ENCODE peak calls at places on chromosomes 5 and 9, in seven cellular contexts. Q is endothelial cell of umbilical vein, Z is ovary, C is suprapubic skin, K is A549, X is H54, L is HepG2. V is an unnamed sample.

GRCh38 chr5:30209752-30210151 is 983.7 kb upstream of the CDH6 start:
- DNase-seq in Q (no peak), Z (no peak), C (no peak), K (no peak), X (no peak), L (no peak), V (no peak)

GRCh38 chr9:118366228-118366627 is 662.0 kb downstream of the TLR4 start:
- DNase-seq in Q (no peak), Z (no peak), C (no peak), K (no peak), X (no peak), L (no peak), V (no peak)

GRCh38 chr9:120386390-120387131 is 193.4 kb downstream of the CDK5RAP2 start:
- DNase-seq in Q (peak), Z (peak), C (no peak), K (no peak), X (no peak), L (peak), V (no peak)

GRCh38 chr9:14585730-14586473 is 107.3 kb downstream of the ZDHHC21 start:
- DNase-seq in Q (no peak), Z (no peak), C (no peak), K (no peak), X (no peak), L (no peak), V (no peak)

GRCh38 chr9:21415492-21416267 is 6.8 kb downstream of the IFNA8 start:
- DNase-seq in Q (no peak), Z (no peak), C (no peak), K (peak), X (no peak), L (no peak), V (no peak)

GRCh38 chr5:111641533-111642230 is 115.3 kb downstream of the NREP start:
- DNase-seq in Q (no peak), Z (no peak), C (no peak), K (no peak), X (no peak), L (no peak), V (no peak)

GRCh38 chr5:74122979-74123575 is 497.1 kb downstream of the ARHGEF28 start:
- DNase-seq in Q (no peak), Z (no peak), C (no peak), K (no peak), X (no peak), L (no peak), V (no peak)

GRCh38 chr5:128338649-128339048 is 199.4 kb downstream of the FBN2 start:
- DNase-seq in Q (no peak), Z (no peak), C (no peak), K (no peak), X (no peak), L (no peak), V (no peak)

GRCh38 chr9:93865245-93865644 is 89.9 kb downstream of the BARX1 start:
- DNase-seq in Q (no peak), Z (no peak), C (no peak), K (no peak), X (no peak), L (no peak), V (no peak)

GRCh38 chr5:34655354-34655991 is 655 bp upstream of the RAI14 start:
- DNase-seq in Q (peak), Z (peak), C (peak), K (peak), X (peak), L (peak), V (peak)

GRCh38 chr5:34657550-34657921 is 1.4 kb downstream of the RAI14 start:
- DNase-seq in Q (peak), Z (peak), C (peak), K (peak), X (peak), L (peak), V (no peak)

GRCh38 chr5:34658023-34658422 is 1.9 kb downstream of the RAI14 start:
- DNase-seq in Q (no peak), Z (no peak), C (no peak), K (peak), X (no peak), L (peak), V (no peak)

GRCh38 chr5:34656700-34657549 is 797 bp downstream of the RAI14 start:
- DNase-seq in Q (peak), Z (peak), C (peak), K (no peak), X (peak), L (no peak), V (no peak)

DNA sequence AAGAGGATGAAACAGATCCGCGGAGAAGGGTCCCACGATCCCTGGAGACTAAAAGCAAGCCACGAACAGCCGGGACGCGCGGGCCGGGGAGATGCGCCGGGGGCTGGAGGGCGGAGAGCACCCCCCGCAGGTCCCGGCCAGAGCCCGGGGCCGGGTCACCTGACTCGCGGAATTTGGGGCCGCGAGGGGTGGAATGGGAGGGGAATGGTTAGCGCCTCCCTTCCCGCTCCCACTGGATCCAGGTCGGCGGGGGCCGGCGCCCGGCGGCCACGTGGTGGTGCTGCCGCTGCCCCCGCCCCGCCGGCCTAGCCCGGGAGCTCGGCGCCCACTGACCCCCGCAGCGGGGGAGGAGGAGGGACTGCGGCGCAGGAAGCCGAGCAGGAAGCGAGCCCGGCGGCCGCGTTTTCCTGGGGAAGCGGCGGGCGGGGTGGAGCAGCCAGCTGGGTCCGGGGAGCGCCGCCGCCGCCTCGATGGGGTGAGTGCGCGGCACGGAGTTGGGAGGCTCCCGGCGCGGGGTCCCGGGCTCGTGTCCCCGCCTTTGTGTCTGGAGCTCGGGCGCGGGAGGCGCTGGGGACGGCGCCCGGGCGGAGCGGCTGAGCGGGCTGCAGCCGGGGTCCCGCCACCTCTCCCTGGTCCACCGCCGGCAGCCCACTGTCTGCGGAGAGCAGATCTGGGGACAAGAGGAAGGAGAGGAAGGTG is at the start of gene RAI14:
- DNase-seq in Q (peak), Z (peak), C (peak), K (peak), X (peak), L (peak), V (peak)
- TF ChIP-seq POLR2A in Q (peak), Z (peak), C (no peak), K (peak), X (peak), L (peak), V (no peak)

DNA sequence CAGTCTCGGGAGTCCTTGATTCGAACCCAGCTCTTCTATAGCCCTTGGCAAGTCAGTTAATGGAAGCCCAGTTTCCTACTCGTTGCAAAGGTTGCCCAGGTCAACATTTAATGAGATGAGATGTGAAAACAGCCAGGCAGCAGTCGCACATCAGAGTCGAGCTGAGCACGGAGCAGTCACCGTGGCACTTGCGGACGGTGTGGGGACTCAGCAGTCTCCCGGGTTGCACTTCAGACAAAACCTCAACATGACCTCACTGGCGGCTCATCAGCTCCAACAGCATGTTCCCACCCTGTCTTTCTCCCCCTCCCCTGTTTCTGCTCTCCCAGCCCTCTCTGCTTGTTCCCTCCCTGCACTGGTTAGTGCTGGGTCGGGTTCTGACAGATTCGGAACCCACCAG is 35.8 kb downstream of the UBE2QL1 start:
- DNase-seq in Q (no peak), Z (no peak), C (no peak), K (no peak), X (no peak), L (no peak), V (no peak)
- TF ChIP-seq POLR2A in Q (no peak), Z (no peak), C (no peak), K (no peak), X (no peak), L (no peak), V (no peak)

GRCh38 chr9:133335924-133336811 is at the start of gene SURF6:
- DNase-seq in Q (peak), Z (peak), C (peak), K (peak), X (peak), L (peak), V (peak)
- TF ChIP-seq POLR2A in Q (peak), Z (peak), C (no peak), K (peak), X (peak), L (peak), V (peak)

DNA sequence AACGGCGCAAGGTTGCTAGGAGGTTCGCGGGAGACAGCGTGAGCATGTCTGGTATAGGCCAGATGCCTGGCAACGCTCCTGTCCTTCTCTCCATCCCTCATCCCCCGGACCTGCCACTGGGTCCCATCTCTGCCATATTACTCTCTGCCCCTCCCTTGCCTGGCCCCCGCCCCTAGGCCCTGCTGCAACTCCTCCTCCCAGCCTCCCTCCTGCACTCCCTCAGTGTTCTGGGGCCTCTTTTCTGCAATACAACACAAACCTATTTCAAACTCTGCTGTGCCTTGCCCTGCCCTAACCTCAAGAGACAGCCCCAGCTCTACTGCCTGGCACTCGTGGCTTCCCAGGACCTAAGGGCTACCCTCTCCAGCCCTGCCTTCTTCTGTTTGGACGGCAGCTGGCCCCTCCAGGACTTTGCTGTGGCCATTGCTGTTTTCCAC is 8.9 kb upstream of the DBN1 start:
- DNase-seq in Q (no peak), Z (no peak), C (no peak), K (no peak), X (no peak), L (no peak), V (no peak)
- TF ChIP-seq POLR2A in Q (peak), Z (no peak), C (no peak), K (no peak), X (no peak), L (no peak), V (no peak)

GRCh38 chr9:114384836-114385411 is 2.9 kb downstream of the AKNA start:
- DNase-seq in Q (no peak), Z (no peak), C (no peak), K (no peak), X (no peak), L (no peak), V (no peak)

GRCh38 chr9:114386886-114387677 is 700 bp downstream of the AKNA start:
- DNase-seq in Q (no peak), Z (peak), C (peak), K (no peak), X (no peak), L (no peak), V (no peak)

GRCh38 chr9:114383866-114384231 is 3.9 kb downstream of the AKNA start:
- DNase-seq in Q (no peak), Z (no peak), C (no peak), K (no peak), X (no peak), L (no peak), V (no peak)

GRCh38 chr9:114386361-114386885 is 1.4 kb downstream of the AKNA start:
- DNase-seq in Q (no peak), Z (no peak), C (no peak), K (no peak), X (no peak), L (no peak), V (no peak)

DNA sequence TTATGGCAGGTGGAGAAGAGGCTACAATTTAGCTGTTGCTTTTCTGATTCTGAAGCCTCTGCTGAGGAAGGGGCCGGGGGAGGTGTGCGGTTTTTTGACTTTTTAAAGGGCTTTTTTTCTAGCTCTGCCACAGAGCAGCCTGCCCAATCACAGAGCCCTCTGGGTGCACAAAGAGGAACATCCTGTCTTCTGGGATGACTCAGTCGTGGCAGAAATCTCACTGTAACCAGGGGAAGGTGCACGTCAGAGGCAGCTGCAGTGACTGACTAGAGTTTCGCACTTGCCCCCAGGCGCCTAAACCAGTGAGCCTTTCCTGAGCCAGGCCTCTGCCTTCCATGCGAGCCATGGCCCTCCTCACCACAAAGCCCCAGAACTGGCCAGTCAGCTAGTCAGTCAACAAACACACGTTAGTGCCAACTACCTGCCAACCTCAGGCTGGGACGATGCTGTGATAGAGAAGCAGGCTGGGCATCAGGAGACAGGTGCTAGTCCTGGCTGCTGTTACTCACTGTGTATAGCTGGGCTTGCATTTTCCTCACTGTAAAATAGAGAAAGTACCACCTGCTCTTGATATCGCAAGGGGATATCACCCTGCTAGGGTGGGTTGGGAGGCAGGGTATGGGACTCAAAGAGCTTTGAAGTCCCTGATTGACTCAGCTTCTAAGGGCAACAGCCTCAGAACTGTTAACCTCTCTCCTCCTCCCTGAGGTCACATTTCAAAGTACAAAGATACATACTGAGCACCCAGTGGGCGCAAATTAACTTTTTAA is 2.2 kb downstream of the AKNA start:
- DNase-seq in Q (peak), Z (peak), C (peak), K (peak), X (peak), L (peak), V (no peak)
- TF ChIP-seq POLR2A in Q (no peak), Z (peak), C (no peak), K (no peak), X (no peak), L (no peak), V (no peak)

GRCh38 chr9:136424750-136425362 is 14.4 kb downstream of the PMPCA start:
- DNase-seq in Q (no peak), Z (no peak), C (no peak), K (no peak), X (no peak), L (no peak), V (no peak)
- TF ChIP-seq POLR2A in Q (no peak), Z (no peak), C (no peak), K (no peak), X (no peak), L (no peak), V (no peak)

GRCh38 chr9:101398335-101398929 is at the start of the genes MRPL50 and ZNF189:
- DNase-seq in Q (peak), Z (peak), C (peak), K (peak), X (peak), L (peak), V (peak)
- TF ChIP-seq POLR2A in Q (peak), Z (peak), C (no peak), K (peak), X (peak), L (peak), V (peak)

DNA sequence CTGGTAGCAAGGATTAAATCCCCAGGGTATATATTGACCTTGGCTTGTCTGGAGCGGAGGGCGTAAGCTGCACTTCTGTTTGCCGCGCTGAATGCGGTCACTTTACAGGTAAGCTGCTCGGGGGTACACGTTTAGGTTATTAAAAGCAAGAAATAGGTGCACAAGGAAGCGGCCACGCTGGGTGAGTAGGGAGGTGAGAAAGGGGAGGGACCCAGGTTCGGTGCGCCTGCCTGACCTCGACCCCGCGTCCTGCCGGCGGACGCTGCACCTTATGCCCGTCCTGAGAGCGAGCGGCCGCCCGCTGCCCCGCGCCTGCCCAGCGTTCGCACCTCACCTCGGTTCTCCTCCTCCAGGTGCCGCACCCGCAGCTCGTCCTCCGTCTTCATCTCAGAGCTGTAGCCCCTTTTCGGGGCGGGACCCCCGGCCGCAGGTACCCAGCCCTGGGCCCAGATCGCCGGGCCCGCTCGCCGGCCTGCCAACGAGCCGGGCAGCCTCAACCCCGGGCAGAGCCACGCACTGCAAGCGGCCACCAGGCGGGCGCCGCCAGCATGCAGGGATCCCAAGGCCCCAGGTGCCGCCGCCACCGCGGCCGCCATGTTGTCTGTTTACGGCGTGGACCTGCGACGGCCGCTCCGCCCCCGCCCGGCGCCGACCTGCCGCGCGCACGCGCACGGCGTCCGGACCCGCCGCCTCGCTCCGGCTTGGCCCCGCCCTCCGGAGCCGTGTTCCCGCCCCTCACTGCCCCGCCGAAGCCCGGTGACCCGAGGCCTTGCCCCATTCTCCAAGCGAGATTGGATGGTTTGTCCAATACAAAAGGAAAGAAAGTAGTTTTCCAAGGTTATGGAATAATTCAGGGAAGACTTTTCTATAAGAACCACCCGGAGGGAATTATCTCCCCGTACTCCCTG is at the start of gene AUH:
- DNase-seq in Q (peak), Z (peak), C (peak), K (peak), X (peak), L (peak), V (peak)
- TF ChIP-seq POLR2A in Q (peak), Z (peak), C (no peak), K (peak), X (peak), L (peak), V (peak)

GRCh38 chr5:43555895-43556606 is 826 bp downstream of the PAIP1 start:
- DNase-seq in Q (peak), Z (peak), C (peak), K (peak), X (peak), L (peak), V (peak)
- TF ChIP-seq POLR2A in Q (peak), Z (no peak), C (no peak), K (peak), X (no peak), L (no peak), V (no peak)

GRCh38 chr5:138753794-138754698 is 821 bp downstream of the CTNNA1 start:
- DNase-seq in Q (peak), Z (peak), C (peak), K (peak), X (peak), L (peak), V (peak)
- TF ChIP-seq POLR2A in Q (no peak), Z (no peak), C (no peak), K (no peak), X (no peak), L (no peak), V (no peak)